ENCODE peak calls at places on chromosome 15, in five cellular contexts. N is left ventricle myocardium inferior, S is SK-N-SH, D is esophagus squamous epithelium, K is ovary. A is an unnamed sample.

GRCh38 chr15:80556694-80557367 is 138.3 kb upstream of the ABHD17C start:
- DNase-seq in N (no peak), D (no peak), S (no peak), K (no peak), A (no peak)

GRCh38 chr15:60408438-60409105 is 10.8 kb upstream of the ANXA2 start:
- DNase-seq in S (no peak), N (no peak), D (no peak), K (no peak), A (no peak)

GRCh38 chr15:27089676-27090075 is 118.7 kb downstream of the GABRG3 start:
- DNase-seq in D (no peak), K (no peak), S (no peak), N (no peak), A (no peak)

GRCh38 chr15:61137139-61137792 is 91.8 kb downstream of the RORA start:
- DNase-seq in K (no peak), S (peak; percentile 63), N (no peak), D (no peak), A (no peak)

GRCh38 chr15:68578175-68578959 is 426 bp upstream of the CORO2B start:
- DNase-seq in D (no peak), N (peak; percentile 82), S (peak; percentile 81), K (peak; percentile 85), A (peak; percentile 38)

GRCh38 chr15:43168192-43169107 is 16.8 kb upstream of the CCNDBP1 start:
- DNase-seq in N (no peak), K (no peak), D (no peak), S (no peak), A (no peak)

GRCh38 chr15:80277147-80277546 is 25.1 kb upstream of the CTXND1 start:
- DNase-seq in N (no peak), S (no peak), D (no peak), K (no peak), A (no peak)

GRCh38 chr15:28260317-28260716 is 61.7 kb downstream of the HERC2 start:
- DNase-seq in S (no peak), K (no peak), N (no peak), D (no peak), A (no peak)

GRCh38 chr15:88663216-88663615 is 24.4 kb downstream of the ISG20 start:
- DNase-seq in D (no peak), K (no peak), S (no peak), N (no peak), A (no peak)

GRCh38 chr15:45089712-45090373 is 24.1 kb downstream of the DUOX2 start:
- DNase-seq in K (no peak), S (no peak), N (no peak), D (no peak), A (no peak)

GRCh38 chr15:76776969-76777368 is 128.2 kb downstream of the SCAPER start:
- DNase-seq in D (no peak), N (no peak), K (no peak), S (no peak), A (no peak)

GRCh38 chr15:33135355-33135781 is 59.1 kb downstream of the FMN1 start:
- DNase-seq in N (no peak), K (no peak), S (no peak), D (no peak), A (no peak)

GRCh38 chr15:23402544-23402943 is 44.5 kb downstream of the GOLGA6L2 start:
- DNase-seq in K (no peak), N (no peak), D (no peak), S (no peak), A (no peak)

GRCh38 chr15:20358066-20358780 is 183.4 kb downstream of the GOLGA6L6 start:
- DNase-seq in K (peak; percentile 15), S (no peak), D (no peak), N (no peak), A (no peak)
- H3K9me3 ChIP-seq in K (no peaks in the 10 kb centered on the region), S (no peaks in the 10 kb centered on the region), D (peaks cover 5% of the 10 kb centered on the region), N (no peaks in the 10 kb centered on the region), A (no peaks in the 10 kb centered on the region)

DNA sequence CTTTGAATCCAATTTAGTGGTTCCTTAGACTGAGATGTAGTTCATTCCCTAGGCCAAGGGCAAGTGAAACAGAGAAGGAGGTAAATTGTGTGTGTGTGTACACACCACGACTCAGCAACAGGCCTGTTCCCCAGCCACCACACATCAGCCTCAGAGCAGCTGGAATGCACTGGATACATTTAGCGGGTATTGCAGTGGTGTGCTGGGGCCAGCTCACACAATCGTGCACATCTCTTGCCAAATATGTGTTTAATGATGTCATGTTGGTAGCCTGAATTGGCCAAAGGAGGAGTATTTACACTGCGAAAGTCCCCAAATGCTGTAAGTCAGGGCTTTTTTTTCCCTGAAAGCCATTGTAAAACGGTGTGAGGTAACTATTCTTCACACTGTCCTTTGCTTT is 82.3 kb downstream of the RBPMS2 start:
- DNase-seq in D (no peak), S (no peak), K (no peak), N (no peak), A (peak; percentile 22)
- H3K27ac ChIP-seq in D (peak overlapping the region; percentile 19), S (peak overlapping the region; percentile 47), K (no peak overlapping the region), N (peak overlapping the region; percentile 87), A (peak overlapping the region; percentile 26)

GRCh38 chr15:87656373-87656772 is 600.2 kb downstream of the NTRK3 start:
- DNase-seq in K (no peak), N (no peak), S (no peak), D (no peak), A (no peak)
- H3K9me3 ChIP-seq in K (no peaks in the 10 kb centered on the region), N (no peaks in the 10 kb centered on the region), S (no peaks in the 10 kb centered on the region), D (no peaks in the 10 kb centered on the region), A (no peaks in the 10 kb centered on the region)

DNA sequence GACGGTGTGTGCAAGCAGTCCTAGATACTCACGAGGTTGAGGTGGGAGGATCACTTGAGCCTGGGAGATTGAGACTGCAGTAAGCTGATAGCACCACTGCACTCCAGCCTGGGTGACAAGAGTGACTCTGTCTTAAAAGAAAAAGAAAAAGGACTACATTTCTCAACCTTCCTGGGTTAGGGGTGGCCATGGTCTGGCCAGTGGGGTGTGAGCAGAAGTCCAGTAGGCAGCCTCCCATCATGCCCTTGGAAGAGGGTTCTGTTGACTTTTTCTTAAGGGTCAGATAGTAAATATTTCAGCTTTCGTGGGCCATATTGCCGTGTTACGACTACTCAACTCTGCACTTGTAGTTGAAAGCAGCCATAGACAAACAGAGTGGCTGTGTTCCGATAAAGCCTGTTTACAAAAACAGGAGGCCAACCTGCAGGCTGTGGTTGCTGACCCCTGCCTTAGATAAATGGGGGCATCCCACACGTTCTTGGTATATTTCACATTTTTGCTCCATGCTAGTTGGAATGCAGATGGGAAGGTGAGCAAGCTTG is 31.0 kb upstream of the PDE8A start:
- DNase-seq in D (no peak), K (no peak), N (no peak), S (no peak), A (no peak)
- H3K27ac ChIP-seq in D (no peak overlapping the region), K (no peak overlapping the region), N (no peak overlapping the region), S (no peak overlapping the region), A (peak overlapping the region; percentile 36)

GRCh38 chr15:95375281-95375680 is 955.2 kb upstream of the NR2F2 start:
- DNase-seq in S (no peak), D (no peak), N (no peak), K (no peak), A (no peak)
- H3K9me3 ChIP-seq in S (no peaks in the 10 kb centered on the region), D (no peaks in the 10 kb centered on the region), N (no peaks in the 10 kb centered on the region), K (no peaks in the 10 kb centered on the region), A (no peaks in the 10 kb centered on the region)

DNA sequence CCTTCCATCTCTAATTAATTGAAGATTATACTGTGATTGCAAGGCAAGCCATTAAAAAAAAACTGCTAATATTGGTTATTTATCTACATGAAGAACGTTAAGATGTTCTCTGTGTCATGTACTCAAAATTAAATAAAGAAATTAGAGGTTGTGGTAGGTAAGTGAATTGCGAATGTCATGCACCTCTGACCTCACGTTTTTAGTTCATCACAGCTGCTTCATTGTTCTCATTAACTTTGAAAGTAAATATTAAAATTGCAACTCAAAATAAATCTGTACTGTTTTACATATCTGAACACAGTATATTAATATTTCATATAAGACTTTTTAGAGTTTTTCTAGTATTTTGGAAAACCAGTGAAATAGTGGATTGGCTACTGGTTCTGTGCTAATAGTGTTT is 94.0 kb downstream of the KLHL25 start:
- DNase-seq in D (no peak), S (no peak), N (no peak), K (no peak), A (no peak)
- H3K27ac ChIP-seq in D (no peak overlapping the region), S (no peak overlapping the region), N (peak overlapping the region; percentile 94), K (no peak overlapping the region), A (no peak overlapping the region)